ENCODE peak calls at places on chromosomes 1 and 21, in seven cellular contexts. W, B, J, F, C, M and N are unnamed samples.

GRCh38 chr21:42319368-42319767 is 4.2 kb upstream of the TFF3 start:
- DNase-seq in M (peak), W (no peak), C (peak), B (no peak), F (no peak), J (no peak), N (no peak)

GRCh38 chr1:39613250-39613649 is 26.2 kb downstream of the HEYL start:
- DNase-seq in W (no peak), M (no peak), B (no peak), J (no peak), F (peak), C (no peak), N (no peak)

GRCh38 chr21:43609501-43610340 is 49.6 kb downstream of the HSF2BP start:
- DNase-seq in F (peak), J (peak), B (peak), C (no peak), M (no peak), W (peak), N (no peak)

GRCh38 chr1:26097696-26098095 is 13.9 kb upstream of the PDIK1L start:
- DNase-seq in M (no peak), C (no peak), W (no peak), B (no peak), J (no peak), F (peak), N (peak)

GRCh38 chr1:109892476-109893368 is 17.9 kb upstream of the CSF1 start:
- DNase-seq in W (no peak), F (peak), M (peak), J (no peak), B (no peak), C (no peak), N (no peak)

GRCh38 chr1:111551623-111552470 is 48.4 kb upstream of the ADORA3 start:
- DNase-seq in W (no peak), C (no peak), M (no peak), J (no peak), B (no peak), F (no peak), N (no peak)

GRCh38 chr1:218494449-218494852 is 149.3 kb downstream of the TGFB2 start:
- DNase-seq in M (no peak), J (no peak), W (no peak), F (no peak), C (no peak), B (no peak), N (no peak)

GRCh38 chr1:162500805-162501204 is 3.2 kb downstream of the UHMK1 start:
- DNase-seq in B (no peak), F (peak), C (no peak), M (no peak), W (no peak), J (no peak), N (no peak)

GRCh38 chr1:186208405-186209129 is 166.5 kb downstream of the TPR start:
- DNase-seq in M (no peak), W (no peak), J (no peak), B (no peak), F (peak), C (no peak), N (no peak)

GRCh38 chr1:56675763-56676162 is 30.6 kb downstream of the PRKAA2 start:
- DNase-seq in M (no peak), F (no peak), C (no peak), B (no peak), J (no peak), W (no peak), N (no peak)
- TF ChIP-seq CTCF in M (no peak), F (no peak), C (no peak), B (no peak), J (no peak), W (no peak), N (no peak)

GRCh38 chr1:78652019-78652560 is 2.5 kb downstream of the IFI44 start:
- DNase-seq in J (no peak), B (no peak), W (no peak), F (no peak), M (no peak), C (no peak), N (no peak)

GRCh38 chr1:78647238-78647637 is 2.4 kb upstream of the IFI44 start:
- DNase-seq in F (no peak), C (no peak), B (no peak), W (no peak), M (no peak), J (no peak), N (no peak)

GRCh38 chr1:78650114-78650513 is 483 bp downstream of the IFI44 start:
- DNase-seq in B (no peak), F (peak), J (no peak), M (no peak), C (no peak), W (no peak), N (no peak)

GRCh38 chr1:78649628-78650027 is at the start of gene IFI44:
- DNase-seq in C (peak), W (peak), B (no peak), J (peak), F (peak), M (peak), N (peak)

DNA sequence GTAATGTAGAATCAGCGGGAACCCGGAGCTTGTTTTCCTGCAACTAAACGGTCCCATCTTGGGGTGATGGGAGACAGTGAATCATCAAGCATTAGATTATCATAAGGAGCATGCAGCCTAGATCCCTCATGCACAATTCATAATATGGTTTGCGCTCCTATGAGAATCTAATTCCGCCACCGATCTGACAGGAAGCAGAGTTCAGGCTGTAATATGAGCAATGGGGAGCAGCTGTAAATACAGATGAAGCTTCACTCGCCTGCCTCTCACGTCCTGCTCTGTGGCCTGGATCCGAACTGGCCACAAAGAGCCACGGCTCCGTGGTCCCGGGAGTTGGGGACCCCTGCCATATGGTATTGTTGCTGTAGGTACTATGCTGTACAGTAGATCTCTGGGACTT is 1.6 kb downstream of the IFI44 start:
- DNase-seq in J (no peak), M (peak), W (no peak), B (no peak), F (peak), C (no peak), N (no peak)
- H3K4me3 ChIP-seq in J (peak), M (no peak), W (no peak), B (no peak), F (peak), C (no peak), N (no peak)

DNA sequence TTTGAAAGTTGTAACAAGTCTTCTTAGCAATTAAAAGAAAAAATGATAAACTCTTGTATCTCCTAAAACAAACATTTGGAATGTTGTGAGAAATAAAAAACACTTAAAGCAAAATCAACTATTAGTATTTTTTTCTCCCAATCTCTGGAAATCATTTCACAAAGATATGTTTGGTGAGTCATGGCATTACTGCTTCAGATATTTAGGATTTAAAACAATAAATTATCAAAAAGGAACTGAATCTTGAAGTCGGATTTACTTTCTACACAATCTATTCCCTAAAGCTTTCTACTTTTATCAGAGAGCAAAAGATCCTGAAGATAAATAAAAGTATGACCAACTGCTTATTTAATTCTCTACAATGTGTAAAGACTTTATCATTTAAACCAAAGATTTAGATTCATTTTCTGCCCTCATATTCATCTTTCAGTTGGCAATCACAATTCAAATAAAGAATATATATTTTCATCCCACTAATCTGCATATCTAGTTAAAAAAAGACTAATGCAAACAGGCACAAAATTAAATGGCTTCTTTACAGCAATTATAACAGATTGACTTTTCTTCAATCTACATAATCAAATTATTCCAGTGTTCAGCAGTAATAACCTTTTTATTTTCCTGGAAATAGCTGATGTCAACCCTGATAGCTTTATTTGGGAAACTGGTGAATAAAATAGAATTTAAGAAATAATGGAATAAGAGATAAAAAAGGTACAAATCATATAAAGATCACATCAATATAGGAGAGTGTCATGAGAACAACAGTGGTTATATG is 230.0 kb downstream of the COP1 start:
- DNase-seq in J (no peak), F (peak), B (no peak), C (no peak), W (no peak), M (no peak), N (no peak)
- TF ChIP-seq CTCF in J (no peak), F (no peak), B (no peak), C (no peak), W (no peak), M (no peak), N (no peak)

DNA sequence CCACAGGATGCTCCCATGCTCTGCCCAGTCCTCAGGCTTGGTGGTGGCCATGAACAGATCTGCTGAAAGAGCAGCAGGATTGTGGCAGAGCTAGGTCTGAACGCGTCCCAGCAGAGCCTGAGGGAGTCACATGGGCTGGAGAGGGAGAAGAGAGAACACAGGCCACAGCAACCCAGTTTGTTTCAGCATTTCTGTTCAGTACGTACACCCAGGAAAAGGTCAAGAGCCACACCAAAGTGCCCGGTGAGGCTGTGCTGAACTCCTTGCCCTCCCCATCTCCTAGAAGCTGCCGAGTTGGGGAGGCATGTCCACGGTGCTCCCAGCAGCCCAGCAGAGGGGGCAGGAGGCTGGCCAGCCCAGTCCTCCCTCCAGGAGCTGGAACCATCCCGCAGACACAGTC is 5.5 kb downstream of the PKP1 start:
- DNase-seq in J (no peak), M (no peak), B (no peak), C (no peak), F (no peak), W (no peak), N (no peak)
- H3K4me3 ChIP-seq in J (no peak), M (no peak), B (no peak), C (no peak), F (no peak), W (no peak), N (no peak)

GRCh38 chr1:46333300-46334029 is 7.1 kb upstream of the NSUN4 start:
- DNase-seq in C (no peak), F (peak), J (no peak), W (peak), B (no peak), M (peak), N (no peak)
- TF ChIP-seq CTCF in C (no peak), F (peak), J (no peak), W (peak), B (peak), M (peak), N (peak)

GRCh38 chr1:116380499-116381316 is 7.7 kb downstream of the ATP1A1 start:
- DNase-seq in B (no peak), C (no peak), M (peak), F (peak), J (no peak), W (no peak), N (no peak)
- H3K4me3 ChIP-seq in B (no peak), C (no peak), M (no peak), F (no peak), J (no peak), W (no peak), N (no peak)

DNA sequence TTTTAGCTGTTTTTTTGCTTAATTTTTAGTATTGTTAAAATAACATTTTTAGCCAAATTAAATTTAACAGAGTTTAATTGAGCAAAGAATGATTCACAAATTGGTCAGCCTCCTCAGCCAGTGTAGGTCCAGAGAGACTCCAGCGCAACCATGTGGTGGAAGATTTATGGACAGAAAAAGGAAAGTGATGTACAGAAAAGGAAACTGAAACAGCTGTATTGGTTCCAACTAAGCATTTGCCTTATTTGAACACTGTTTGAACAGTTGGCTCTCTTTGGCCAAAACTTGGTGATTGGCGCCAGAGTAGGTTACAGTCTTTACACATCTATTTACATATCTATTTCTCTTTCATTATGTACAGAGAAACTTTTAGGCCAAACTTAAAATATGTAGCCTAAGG is 19.4 kb downstream of the RPS6KC1 start:
- DNase-seq in W (peak), B (peak), C (no peak), F (peak), J (peak), M (peak), N (peak)
- TF ChIP-seq CTCF in W (peak), B (peak), C (no peak), F (peak), J (no peak), M (no peak), N (peak)

GRCh38 chr1:167515893-167516321 is 2.4 kb downstream of the CD247 start:
- DNase-seq in F (no peak), C (no peak), B (no peak), J (no peak), W (no peak), M (no peak), N (no peak)

GRCh38 chr1:167517535-167518330 is 596 bp downstream of the CD247 start:
- DNase-seq in W (no peak), M (no peak), C (no peak), F (peak), B (peak), J (no peak), N (no peak)

GRCh38 chr1:167516404-167517388 is 1.6 kb downstream of the CD247 start:
- DNase-seq in C (no peak), B (no peak), J (no peak), W (no peak), M (no peak), F (no peak), N (no peak)

GRCh38 chr1:167514278-167514677 is 4.1 kb downstream of the CD247 start:
- DNase-seq in F (no peak), W (no peak), B (no peak), M (no peak), J (no peak), C (no peak), N (no peak)

GRCh38 chr1:167515461-167515860 is 2.9 kb downstream of the CD247 start:
- DNase-seq in W (no peak), C (no peak), B (no peak), F (no peak), M (no peak), J (no peak), N (no peak)
- H3K4me3 ChIP-seq in W (no peak), C (no peak), B (no peak), F (no peak), M (no peak), J (peak), N (no peak)